ENCODE peak calls at places on chromosomes 6 and 20, in nine cellular contexts. C is GM12878; E is A549; U is activated naive CD8-positive, alpha-beta T cell treated with anti-CD3 and anti-CD28 coated beads, Interleukin-2, amount 10 ng/mL, durations not matched to agents 7 days and 5 days; L is H9; J is foreskin fibroblast; H is HCEC 1CT; M is endodermal cell; A is thoracic aorta. Q is an unnamed sample.
A peak's percentile ranks its signal among the peaks of the same experiment; 100 is the strongest.

GRCh38 chr6:46407785-46408530 is 83.3 kb downstream of the RCAN2 start:
- DNase-seq in C (no peak), E (no peak), U (no peak), L (no peak), J (peak; percentile 18), H (no peak), M (no peak), A (no peak), Q (no peak)

GRCh38 chr6:150717419-150717818 is 117.7 kb downstream of the PLEKHG1 start:
- DNase-seq in C (no peak), E (no peak), U (no peak), L (peak; percentile 60), J (no peak), H (no peak), M (no peak), A (no peak), Q (no peak)

GRCh38 chr6:162857321-162857720 is 129.5 kb downstream of the PACRG start:
- DNase-seq in C (no peak), E (no peak), U (no peak), L (no peak), J (no peak), H (no peak), M (no peak), A (no peak), Q (no peak)

GRCh38 chr6:38720295-38720694 is 5.2 kb downstream of the DNAH8 start:
- DNase-seq in C (no peak), E (no peak), U (no peak), L (peak; percentile 37), J (peak; percentile 46), H (no peak), M (peak; percentile 71), A (no peak), Q (no peak)

GRCh38 chr6:27260836-27261375 is 13.4 kb downstream of the PRSS16 start:
- DNase-seq in C (no peak), E (no peak), U (no peak), L (no peak), J (peak; percentile 16), H (no peak), M (peak; percentile 66), A (no peak), Q (no peak)

GRCh38 chr20:59747671-59748515 is 143.6 kb downstream of the PHACTR3 start:
- DNase-seq in C (no peak), E (no peak), U (no peak), L (no peak), J (no peak), H (no peak), M (no peak), A (no peak), Q (no peak)

GRCh38 chr20:61801857-61802442 is 263.7 kb downstream of the TAF4 start:
- DNase-seq in C (no peak), E (no peak), U (no peak), L (no peak), J (no peak), H (no peak), M (no peak), A (no peak), Q (no peak)

GRCh38 chr20:56588996-56589395 is 40.1 kb upstream of the TFAP2C start:
- DNase-seq in C (no peak), E (no peak), U (no peak), L (no peak), J (no peak), H (no peak), M (no peak), A (no peak), Q (no peak)

GRCh38 chr6:166465671-166466087 is 82.9 kb upstream of the MPC1 start:
- DNase-seq in C (no peak), E (peak; percentile 50), U (no peak), L (no peak), J (peak; percentile 57), H (peak; percentile 56), M (no peak), A (no peak), Q (no peak)

GRCh38 chr20:36528176-36528874 is 13.0 kb upstream of the MYL9 start:
- DNase-seq in C (no peak), E (no peak), U (no peak), L (no peak), J (no peak), H (no peak), M (no peak), A (no peak), Q (no peak)

GRCh38 chr20:24619212-24619611 is 149.8 kb downstream of the SYNDIG1 start:
- DNase-seq in C (peak; percentile 7), E (no peak), U (no peak), L (no peak), J (no peak), H (no peak), M (no peak), A (no peak), Q (no peak)

GRCh38 chr20:49916146-49917002 is 1.0 kb upstream of the SPATA2 start:
- DNase-seq in C (no peak), E (peak; percentile 75), U (no peak), L (no peak), J (no peak), H (peak; percentile 17), M (peak; percentile 68), A (no peak), Q (no peak)

GRCh38 chr6:7129784-7130569 is 22.2 kb downstream of the RREB1 start:
- DNase-seq in C (no peak), E (no peak), U (no peak), L (no peak), J (peak; percentile 57), H (peak; percentile 72), M (no peak), A (no peak), Q (no peak)

GRCh38 chr6:84249724-84250123 is 22.3 kb upstream of the CEP162 start:
- DNase-seq in C (no peak), E (no peak), U (no peak), L (no peak), J (peak; percentile 29), H (no peak), M (peak; percentile 57), A (no peak), Q (no peak)

GRCh38 chr6:157216570-157216969 is 106.7 kb downstream of the TMEM242 start:
- DNase-seq in C (no peak), E (no peak), U (no peak), L (no peak), J (no peak), H (no peak), M (no peak), A (no peak), Q (no peak)

GRCh38 chr6:114142256-114142655 is 171.3 kb upstream of the HDAC2 start:
- DNase-seq in C (no peak), E (no peak), U (no peak), L (no peak), J (peak; percentile 23), H (no peak), M (no peak), A (no peak), Q (no peak)

GRCh38 chr6:93219447-93219846 is 199.9 kb downstream of the EPHA7 start:
- DNase-seq in C (no peak), E (no peak), U (no peak), L (no peak), J (no peak), H (no peak), M (no peak), A (no peak), Q (no peak)

GRCh38 chr6:106199998-106200397 is 113.9 kb downstream of the PRDM1 start:
- DNase-seq in C (no peak), E (no peak), U (no peak), L (no peak), J (peak; percentile 82), H (peak; percentile 94), M (no peak), A (no peak), Q (no peak)

GRCh38 chr6:139028242-139028657 is 295 bp upstream of the ABRACL start:
- DNase-seq in C (no peak), E (no peak), U (no peak), L (peak; percentile 89), J (peak; percentile 71), H (peak; percentile 56), M (no peak), A (no peak), Q (no peak)

GRCh38 chr6:20716865-20717264 is 182.6 kb downstream of the CDKAL1 start:
- DNase-seq in C (peak; percentile 54), E (no peak), U (no peak), L (no peak), J (no peak), H (no peak), M (no peak), A (no peak), Q (no peak)

GRCh38 chr6:155958550-155958949 is 502.9 kb upstream of the NOX3 start:
- DNase-seq in C (no peak), E (no peak), U (no peak), L (no peak), J (no peak), H (no peak), M (no peak), A (no peak), Q (no peak)

Q was measured in GOT3.